ENCODE peak calls at places on chromosomes 3 and 15, in nine cellular contexts. One of them, this sample, is unnamed.

GRCh38 chr3:197226179-197226578 is 72.2 kb downstream of the DLG1 start:
- DNase-seq in activated T-cell treated with anti-CD3 and anti-CD28 coated beads for 1 hour: no peak
- DNase-seq in NCI-H345: no peak
- DNase-seq in NCI-H2081 treated with DMSO at 0.1 percent for 48 hours: no peak
- DNase-seq in kidney epithelial cell: peak; percentile 5
- DNase-seq in A172: no peak
- DNase-seq in AG04449: no peak
- DNase-seq in cerebellar nuclear complex: no peak
- DNase-seq in effector CD4-positive, alpha-beta T cell: no peak
- DNase-seq in this sample: no peak

GRCh38 chr3:10357592-10358308 is 36.8 kb upstream of the SEC13 start:
- DNase-seq in activated T-cell treated with anti-CD3 and anti-CD28 coated beads for 1 hour: no peak
- DNase-seq in NCI-H345: no peak
- DNase-seq in NCI-H2081 treated with DMSO at 0.1 percent for 48 hours: no peak
- DNase-seq in kidney epithelial cell: peak; percentile 35
- DNase-seq in A172: peak; percentile 95
- DNase-seq in AG04449: peak; percentile 88
- DNase-seq in cerebellar nuclear complex: no peak
- DNase-seq in effector CD4-positive, alpha-beta T cell: no peak
- DNase-seq in this sample: no peak

GRCh38 chr15:42080585-42081462 is 13.5 kb downstream of the PLA2G4D start:
- DNase-seq in activated T-cell treated with anti-CD3 and anti-CD28 coated beads for 1 hour: no peak
- DNase-seq in NCI-H345: no peak
- DNase-seq in NCI-H2081 treated with DMSO at 0.1 percent for 48 hours: no peak
- DNase-seq in kidney epithelial cell: no peak
- DNase-seq in A172: no peak
- DNase-seq in AG04449: no peak
- DNase-seq in cerebellar nuclear complex: no peak
- DNase-seq in effector CD4-positive, alpha-beta T cell: no peak
- DNase-seq in this sample: no peak

GRCh38 chr3:53804697-53805462 is 41.3 kb downstream of the CHDH start:
- DNase-seq in activated T-cell treated with anti-CD3 and anti-CD28 coated beads for 1 hour: no peak
- DNase-seq in NCI-H345: no peak
- DNase-seq in NCI-H2081 treated with DMSO at 0.1 percent for 48 hours: no peak
- DNase-seq in kidney epithelial cell: peak; percentile 55
- DNase-seq in A172: peak; percentile 64
- DNase-seq in AG04449: peak; percentile 19
- DNase-seq in cerebellar nuclear complex: no peak
- DNase-seq in effector CD4-positive, alpha-beta T cell: no peak
- DNase-seq in this sample: no peak

GRCh38 chr3:74045000-74045399 is 420.3 kb upstream of the PDZRN3 start:
- DNase-seq in activated T-cell treated with anti-CD3 and anti-CD28 coated beads for 1 hour: no peak
- DNase-seq in NCI-H345: no peak
- DNase-seq in NCI-H2081 treated with DMSO at 0.1 percent for 48 hours: no peak
- DNase-seq in kidney epithelial cell: no peak
- DNase-seq in A172: no peak
- DNase-seq in AG04449: no peak
- DNase-seq in cerebellar nuclear complex: no peak
- DNase-seq in effector CD4-positive, alpha-beta T cell: no peak
- DNase-seq in this sample: no peak

GRCh38 chr15:78077860-78078187 is 313 bp upstream of the TBC1D2B start:
- DNase-seq in activated T-cell treated with anti-CD3 and anti-CD28 coated beads for 1 hour: no peak
- DNase-seq in NCI-H345: no peak
- DNase-seq in NCI-H2081 treated with DMSO at 0.1 percent for 48 hours: peak; percentile 26
- DNase-seq in kidney epithelial cell: no peak
- DNase-seq in A172: no peak
- DNase-seq in AG04449: no peak
- DNase-seq in cerebellar nuclear complex: no peak
- DNase-seq in effector CD4-positive, alpha-beta T cell: no peak
- DNase-seq in this sample: no peak

GRCh38 chr3:194488007-194488742 is 1.4 kb upstream of the ATP13A3 start:
- DNase-seq in activated T-cell treated with anti-CD3 and anti-CD28 coated beads for 1 hour: no peak
- DNase-seq in NCI-H345: no peak
- DNase-seq in NCI-H2081 treated with DMSO at 0.1 percent for 48 hours: no peak
- DNase-seq in kidney epithelial cell: no peak
- DNase-seq in A172: peak; percentile 43
- DNase-seq in AG04449: no peak
- DNase-seq in cerebellar nuclear complex: no peak
- DNase-seq in effector CD4-positive, alpha-beta T cell: no peak
- DNase-seq in this sample: no peak

GRCh38 chr3:45664558-45664957 is 24.6 kb upstream of the SACM1L start:
- DNase-seq in activated T-cell treated with anti-CD3 and anti-CD28 coated beads for 1 hour: peak; percentile 54
- DNase-seq in NCI-H345: no peak
- DNase-seq in NCI-H2081 treated with DMSO at 0.1 percent for 48 hours: no peak
- DNase-seq in kidney epithelial cell: no peak
- DNase-seq in A172: no peak
- DNase-seq in AG04449: no peak
- DNase-seq in cerebellar nuclear complex: no peak
- DNase-seq in effector CD4-positive, alpha-beta T cell: peak; percentile 63
- DNase-seq in this sample: no peak

GRCh38 chr3:138230525-138230924 is 43.4 kb downstream of the ARMC8 start:
- DNase-seq in activated T-cell treated with anti-CD3 and anti-CD28 coated beads for 1 hour: no peak
- DNase-seq in NCI-H345: no peak
- DNase-seq in NCI-H2081 treated with DMSO at 0.1 percent for 48 hours: no peak
- DNase-seq in kidney epithelial cell: no peak
- DNase-seq in A172: no peak
- DNase-seq in AG04449: peak; percentile 44
- DNase-seq in cerebellar nuclear complex: no peak
- DNase-seq in effector CD4-positive, alpha-beta T cell: no peak
- DNase-seq in this sample: no peak

GRCh38 chr3:195095035-195095703 is 175.8 kb downstream of the XXYLT1 start:
- DNase-seq in activated T-cell treated with anti-CD3 and anti-CD28 coated beads for 1 hour: no peak
- DNase-seq in NCI-H345: no peak
- DNase-seq in NCI-H2081 treated with DMSO at 0.1 percent for 48 hours: no peak
- DNase-seq in kidney epithelial cell: no peak
- DNase-seq in A172: no peak
- DNase-seq in AG04449: no peak
- DNase-seq in cerebellar nuclear complex: no peak
- DNase-seq in effector CD4-positive, alpha-beta T cell: no peak
- DNase-seq in this sample: no peak

GRCh38 chr3:63232764-63233396 is 45.2 kb upstream of the SYNPR start:
- DNase-seq in activated T-cell treated with anti-CD3 and anti-CD28 coated beads for 1 hour: no peak
- DNase-seq in NCI-H345: peak; percentile 0
- DNase-seq in NCI-H2081 treated with DMSO at 0.1 percent for 48 hours: no peak
- DNase-seq in kidney epithelial cell: no peak
- DNase-seq in A172: no peak
- DNase-seq in AG04449: no peak
- DNase-seq in cerebellar nuclear complex: no peak
- DNase-seq in effector CD4-positive, alpha-beta T cell: no peak
- DNase-seq in this sample: peak; percentile 23

GRCh38 chr3:169661567-169662214 is 1.8 kb downstream of the MECOM start:
- DNase-seq in activated T-cell treated with anti-CD3 and anti-CD28 coated beads for 1 hour: no peak
- DNase-seq in NCI-H345: peak; percentile 22
- DNase-seq in NCI-H2081 treated with DMSO at 0.1 percent for 48 hours: no peak
- DNase-seq in kidney epithelial cell: no peak
- DNase-seq in A172: peak; percentile 38
- DNase-seq in AG04449: no peak
- DNase-seq in cerebellar nuclear complex: no peak
- DNase-seq in effector CD4-positive, alpha-beta T cell: no peak
- DNase-seq in this sample: peak; percentile 64

GRCh38 chr3:39013289-39013688 is 38.5 kb downstream of the SCN11A start:
- DNase-seq in activated T-cell treated with anti-CD3 and anti-CD28 coated beads for 1 hour: no peak
- DNase-seq in NCI-H345: no peak
- DNase-seq in NCI-H2081 treated with DMSO at 0.1 percent for 48 hours: no peak
- DNase-seq in kidney epithelial cell: no peak
- DNase-seq in A172: peak; percentile 36
- DNase-seq in AG04449: no peak
- DNase-seq in cerebellar nuclear complex: no peak
- DNase-seq in effector CD4-positive, alpha-beta T cell: no peak
- DNase-seq in this sample: no peak

GRCh38 chr3:27900316-27900715 is 178.2 kb upstream of the EOMES start:
- DNase-seq in activated T-cell treated with anti-CD3 and anti-CD28 coated beads for 1 hour: no peak
- DNase-seq in NCI-H345: no peak
- DNase-seq in NCI-H2081 treated with DMSO at 0.1 percent for 48 hours: no peak
- DNase-seq in kidney epithelial cell: no peak
- DNase-seq in A172: no peak
- DNase-seq in AG04449: no peak
- DNase-seq in cerebellar nuclear complex: no peak
- DNase-seq in effector CD4-positive, alpha-beta T cell: no peak
- DNase-seq in this sample: no peak

GRCh38 chr3:97932387-97932801 is 39.8 kb downstream of the RIOX2 start:
- DNase-seq in activated T-cell treated with anti-CD3 and anti-CD28 coated beads for 1 hour: no peak
- DNase-seq in NCI-H345: no peak
- DNase-seq in NCI-H2081 treated with DMSO at 0.1 percent for 48 hours: no peak
- DNase-seq in kidney epithelial cell: no peak
- DNase-seq in A172: no peak
- DNase-seq in AG04449: no peak
- DNase-seq in cerebellar nuclear complex: no peak
- DNase-seq in effector CD4-positive, alpha-beta T cell: no peak
- DNase-seq in this sample: no peak

This sample was measured in NCI-H1105 treated with DMSO at 0.1 percent for 48 hours.